ENCODE peak calls at places on chromosome 11, in seven cellular contexts. U is H9; L is A673; W is lower lobe of right lung; A is CD4-positive, alpha-beta T cell; V is left ventricle myocardium inferior; Y is AG04450. Q is an unnamed sample.

GRCh38 chr11:28729339-28729738 is 621.2 kb downstream of the METTL15 start:
- DNase-seq in A (no peak), W (no peak), L (no peak), V (no peak), Y (no peak), U (no peak), Q (no peak)

GRCh38 chr11:32892355-32893090 is at the start of gene QSER1:
- DNase-seq in Y (no peak), W (peak; percentile 79), L (peak; percentile 93), U (peak; percentile 76), A (peak; percentile 62), V (peak; percentile 81), Q (peak; percentile 49)

GRCh38 chr11:57597461-57597892 is at the start of gene SERPING1:
- DNase-seq in W (peak; percentile 70), U (no peak), A (no peak), L (no peak), Y (no peak), V (peak; percentile 79), Q (peak; percentile 10)

GRCh38 chr11:61164610-61165424 is 3.6 kb upstream of the VPS37C start:
- DNase-seq in W (no peak), A (no peak), U (no peak), V (no peak), L (no peak), Y (no peak), Q (peak; percentile 61)

GRCh38 chr11:76639621-76640020 is 30.9 kb downstream of the LRRC32 start:
- DNase-seq in U (no peak), L (no peak), Y (no peak), A (no peak), V (no peak), W (no peak), Q (no peak)

GRCh38 chr11:60848714-60849151 is 6.8 kb downstream of the CCDC86 start:
- DNase-seq in V (no peak), L (no peak), U (no peak), W (no peak), A (no peak), Y (no peak), Q (no peak)

GRCh38 chr11:60098508-60098907 is 10.0 kb downstream of the MS4A2 start:
- DNase-seq in U (no peak), W (no peak), Y (no peak), V (no peak), A (no peak), L (no peak), Q (no peak)

GRCh38 chr11:108933630-108934029 is 268.8 kb downstream of the DDX10 start:
- DNase-seq in V (no peak), A (no peak), Y (no peak), L (no peak), W (no peak), U (no peak), Q (no peak)

GRCh38 chr11:28730336-28730735 is 622.1 kb downstream of the METTL15 start:
- DNase-seq in W (no peak), U (no peak), Y (no peak), V (no peak), A (no peak), L (peak; percentile 58), Q (no peak)

GRCh38 chr11:122772945-122773344 is 65.4 kb upstream of the CRTAM start:
- DNase-seq in U (no peak), W (no peak), V (no peak), L (no peak), Y (no peak), A (no peak), Q (no peak)

GRCh38 chr11:121237686-121238658 is 54.6 kb upstream of the SC5D start:
- DNase-seq in A (no peak), Y (no peak), U (no peak), V (no peak), W (no peak), L (peak; percentile 62), Q (peak; percentile 87)

GRCh38 chr11:99918761-99919160 is 768.3 kb upstream of the ARHGAP42 start:
- DNase-seq in U (no peak), L (no peak), V (no peak), A (no peak), W (no peak), Y (no peak), Q (no peak)

GRCh38 chr11:113487622-113488021 is 12.4 kb upstream of the DRD2 start:
- DNase-seq in W (no peak), Y (no peak), A (no peak), U (no peak), L (no peak), V (no peak), Q (no peak)
- H3K27ac ChIP-seq in W (no peak overlapping the region), Y (no peak overlapping the region), A (no peak overlapping the region), U (no peak overlapping the region), L (no peak overlapping the region), V (no peak overlapping the region), Q (no peak overlapping the region)

DNA sequence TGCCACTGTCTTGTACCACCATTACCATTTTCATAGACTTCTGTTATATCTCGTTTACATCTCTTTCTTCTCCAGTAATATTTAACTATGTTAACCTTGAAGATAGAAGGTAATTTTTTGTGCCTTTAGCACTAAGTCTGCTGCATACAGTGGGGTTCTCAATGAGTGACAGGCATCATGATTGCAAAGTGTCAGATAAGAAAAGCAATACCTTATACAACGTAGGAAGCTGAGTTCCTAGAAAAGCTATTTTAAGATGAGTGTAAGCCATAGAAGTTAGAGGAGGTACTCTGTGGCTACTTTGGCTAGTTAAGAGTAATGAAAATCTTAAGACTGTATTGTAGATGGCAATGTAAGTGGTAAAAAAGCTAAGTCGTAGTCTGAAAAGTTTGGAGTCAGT is 5.3 kb downstream of the TMEM126A start:
- DNase-seq in U (no peak), V (no peak), A (no peak), W (no peak), Y (no peak), L (no peak), Q (no peak)
- H3K27ac ChIP-seq in U (no peak overlapping the region), V (no peak overlapping the region), A (no peak overlapping the region), W (no peak overlapping the region), Y (no peak overlapping the region), L (no peak overlapping the region), Q (no peak overlapping the region)

GRCh38 chr11:129644326-129644725 is 171.3 kb upstream of the TMEM45B start:
- DNase-seq in A (no peak), Y (no peak), W (no peak), V (no peak), U (no peak), L (no peak), Q (no peak)

GRCh38 chr11:129645943-129646342 is 169.7 kb upstream of the TMEM45B start:
- DNase-seq in Y (no peak), V (no peak), L (no peak), A (no peak), W (no peak), U (no peak), Q (no peak)

GRCh38 chr11:129639300-129639699 is 176.3 kb upstream of the TMEM45B start:
- DNase-seq in A (no peak), Y (peak; percentile 81), V (no peak), W (no peak), U (no peak), L (peak; percentile 94), Q (no peak)

GRCh38 chr11:129640671-129641070 is 175.0 kb upstream of the TMEM45B start:
- DNase-seq in L (no peak), U (no peak), V (no peak), W (no peak), A (no peak), Y (no peak), Q (no peak)

GRCh38 chr11:129643031-129643721 is 172.5 kb upstream of the TMEM45B start:
- DNase-seq in A (no peak), V (no peak), L (peak; percentile 51), W (no peak), Y (no peak), U (no peak), Q (peak; percentile 93)
- H3K27ac ChIP-seq in A (no peak overlapping the region), V (no peak overlapping the region), L (no peak overlapping the region), W (no peak overlapping the region), Y (no peak overlapping the region), U (no peak overlapping the region), Q (peak overlapping the region; percentile 70)

GRCh38 chr11:69444381-69445130 is 36.9 kb upstream of the LINC01488 start:
- DNase-seq in Y (peak; percentile 76), W (peak; percentile 89), A (no peak), V (peak; percentile 70), U (peak; percentile 83), L (peak; percentile 70), Q (peak; percentile 91)

GRCh38 chr11:69442012-69442806 is 39.3 kb upstream of the LINC01488 start:
- DNase-seq in U (no peak), V (no peak), L (no peak), A (no peak), W (no peak), Y (no peak), Q (no peak)

GRCh38 chr11:69443138-69443967 is 38.1 kb upstream of the LINC01488 start:
- DNase-seq in Y (peak; percentile 79), L (peak; percentile 98), W (peak; percentile 91), A (peak; percentile 31), U (peak; percentile 95), V (peak; percentile 93), Q (peak; percentile 76)

GRCh38 chr11:69443968-69444364 is 37.5 kb upstream of the LINC01488 start:
- DNase-seq in Y (no peak), A (no peak), L (no peak), U (no peak), W (no peak), V (no peak), Q (no peak)

GRCh38 chr11:69442807-69443137 is 38.7 kb upstream of the LINC01488 start:
- DNase-seq in W (peak; percentile 60), L (peak; percentile 83), U (peak; percentile 66), V (peak; percentile 60), Y (no peak), A (no peak), Q (peak; percentile 34)
- H3K27ac ChIP-seq in W (peak overlapping the region; percentile 88), L (peak overlapping the region; percentile 79), U (no peak overlapping the region), V (peak overlapping the region; percentile 96), Y (peak overlapping the region; percentile 94), A (no peak overlapping the region), Q (no peak overlapping the region)

GRCh38 chr11:18769802-18770456 is 21.7 kb downstream of the PTPN5 start:
- DNase-seq in Y (no peak), U (peak; percentile 76), V (no peak), W (no peak), A (no peak), L (no peak), Q (no peak)
- H3K27ac ChIP-seq in Y (peak overlapping the region; percentile 11), U (no peak overlapping the region), V (peak overlapping the region; percentile 36), W (no peak overlapping the region), A (no peak overlapping the region), L (no peak overlapping the region), Q (no peak overlapping the region)